ENCODE peak calls at places on chromosomes 1 and 21, in nine cellular contexts. One of them, this sample, is unnamed.

GRCh38 chr1:155245163-155245524 is 10.1 kb downstream of the ENTREP3 start:
- DNase-seq in fibroblast of lung: no peak
- DNase-seq in H9: no peak
- DNase-seq in esophagus muscularis mucosa: no peak
- DNase-seq in brain microvascular endothelial cell: peak
- DNase-seq in fibroblast of the aortic adventitia: no peak
- DNase-seq in Calu3: no peak
- DNase-seq in fibroblast of pulmonary artery: no peak
- DNase-seq in endodermal cell: no peak
- DNase-seq in this sample: no peak

GRCh38 chr21:45128613-45129226 is 54.3 kb downstream of the ADARB1 start:
- DNase-seq in Calu3: peak
- DNase-seq in fibroblast of the aortic adventitia: peak
- DNase-seq in fibroblast of lung: peak
- DNase-seq in H9: peak
- DNase-seq in esophagus muscularis mucosa: no peak
- DNase-seq in endodermal cell: peak
- DNase-seq in fibroblast of pulmonary artery: peak
- DNase-seq in brain microvascular endothelial cell: peak
- DNase-seq in this sample: peak

GRCh38 chr1:33030575-33030974 is 6.1 kb downstream of the AK2 start:
- DNase-seq in fibroblast of the aortic adventitia: peak
- DNase-seq in Calu3: no peak
- DNase-seq in fibroblast of lung: peak
- DNase-seq in brain microvascular endothelial cell: peak
- DNase-seq in fibroblast of pulmonary artery: peak
- DNase-seq in H9: no peak
- DNase-seq in esophagus muscularis mucosa: no peak
- DNase-seq in endodermal cell: no peak
- DNase-seq in this sample: peak

GRCh38 chr1:93692001-93692400 is 10.4 kb upstream of the BCAR3 start:
- DNase-seq in fibroblast of lung: peak
- DNase-seq in Calu3: no peak
- DNase-seq in fibroblast of pulmonary artery: no peak
- DNase-seq in endodermal cell: no peak
- DNase-seq in H9: no peak
- DNase-seq in brain microvascular endothelial cell: no peak
- DNase-seq in fibroblast of the aortic adventitia: no peak
- DNase-seq in esophagus muscularis mucosa: no peak
- DNase-seq in this sample: no peak

GRCh38 chr1:38746413-38746812 is 113.2 kb downstream of the RRAGC start:
- DNase-seq in fibroblast of the aortic adventitia: no peak
- DNase-seq in H9: no peak
- DNase-seq in esophagus muscularis mucosa: no peak
- DNase-seq in endodermal cell: no peak
- DNase-seq in fibroblast of lung: no peak
- DNase-seq in fibroblast of pulmonary artery: no peak
- DNase-seq in brain microvascular endothelial cell: no peak
- DNase-seq in Calu3: no peak
- DNase-seq in this sample: no peak

GRCh38 chr1:103069201-103069600 is 39.1 kb downstream of the COL11A1 start:
- DNase-seq in brain microvascular endothelial cell: no peak
- DNase-seq in endodermal cell: no peak
- DNase-seq in esophagus muscularis mucosa: no peak
- DNase-seq in fibroblast of lung: no peak
- DNase-seq in fibroblast of pulmonary artery: no peak
- DNase-seq in H9: no peak
- DNase-seq in Calu3: no peak
- DNase-seq in fibroblast of the aortic adventitia: no peak
- DNase-seq in this sample: no peak

GRCh38 chr1:54372978-54373377 is 33.2 kb downstream of the SSBP3 start:
- DNase-seq in fibroblast of the aortic adventitia: no peak
- DNase-seq in H9: no peak
- DNase-seq in fibroblast of lung: no peak
- DNase-seq in Calu3: no peak
- DNase-seq in brain microvascular endothelial cell: no peak
- DNase-seq in fibroblast of pulmonary artery: no peak
- DNase-seq in endodermal cell: no peak
- DNase-seq in esophagus muscularis mucosa: no peak
- DNase-seq in this sample: no peak

GRCh38 chr1:87137342-87137739 is 191.3 kb upstream of the LMO4 start:
- DNase-seq in fibroblast of pulmonary artery: no peak
- DNase-seq in H9: no peak
- DNase-seq in endodermal cell: no peak
- DNase-seq in fibroblast of lung: no peak
- DNase-seq in fibroblast of the aortic adventitia: no peak
- DNase-seq in Calu3: no peak
- DNase-seq in esophagus muscularis mucosa: no peak
- DNase-seq in brain microvascular endothelial cell: no peak
- DNase-seq in this sample: no peak

GRCh38 chr1:39896909-39897685 is 4.6 kb downstream of the MYCL start:
- DNase-seq in brain microvascular endothelial cell: peak
- DNase-seq in fibroblast of pulmonary artery: peak
- DNase-seq in fibroblast of the aortic adventitia: peak
- DNase-seq in endodermal cell: peak
- DNase-seq in Calu3: no peak
- DNase-seq in esophagus muscularis mucosa: no peak
- DNase-seq in H9: peak
- DNase-seq in fibroblast of lung: peak
- DNase-seq in this sample: no peak

DNA sequence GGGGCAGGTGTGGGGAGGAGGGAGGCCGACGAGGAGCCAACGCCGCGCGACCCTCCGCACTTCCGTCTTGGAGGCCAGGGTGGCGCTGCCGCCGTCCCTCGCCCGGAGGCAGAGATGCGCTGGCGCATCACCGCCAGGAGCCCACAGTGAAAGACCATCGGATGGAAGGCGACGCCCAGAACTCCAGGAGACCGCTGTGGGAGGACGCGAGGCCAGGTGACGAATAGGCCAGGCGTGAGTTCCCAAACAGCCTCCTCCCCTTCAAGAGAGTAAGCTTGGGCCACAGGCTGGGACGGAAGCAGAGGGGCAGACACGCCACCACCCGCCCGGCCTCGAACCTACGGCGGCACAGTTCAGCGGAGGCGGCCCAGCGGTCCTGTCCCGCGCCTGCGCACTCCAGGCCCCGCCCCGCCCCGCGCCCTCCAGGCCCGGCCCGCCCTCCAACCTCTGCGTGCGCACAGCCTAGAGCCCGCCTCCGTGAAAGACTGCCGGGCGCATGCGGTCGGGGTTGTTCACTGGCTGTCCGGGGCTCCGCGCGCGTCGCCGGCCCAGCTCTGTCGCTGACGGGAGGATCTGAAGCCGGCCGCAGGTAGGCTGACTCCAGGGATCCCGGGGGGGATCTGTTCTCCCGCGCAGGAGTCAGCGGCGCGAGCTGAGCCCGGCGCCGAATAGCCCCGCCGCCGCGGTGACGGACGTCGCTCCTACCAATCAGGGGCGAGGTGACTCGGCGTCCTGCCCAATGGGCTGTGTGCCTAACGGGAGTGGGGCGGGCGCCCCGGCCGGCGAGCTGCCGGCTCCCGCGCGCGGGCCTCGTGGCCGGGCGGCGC is at the start of gene CTPS1:
- DNase-seq in fibroblast of lung: peak
- DNase-seq in fibroblast of pulmonary artery: peak
- DNase-seq in esophagus muscularis mucosa: peak
- DNase-seq in fibroblast of the aortic adventitia: peak
- DNase-seq in endodermal cell: peak
- DNase-seq in Calu3: peak
- DNase-seq in brain microvascular endothelial cell: peak
- DNase-seq in H9: peak
- DNase-seq in this sample: peak
- TF ChIP-seq CTCF in fibroblast of lung: peak
- TF ChIP-seq CTCF in fibroblast of pulmonary artery: no peak
- TF ChIP-seq CTCF in esophagus muscularis mucosa: peak
- TF ChIP-seq CTCF in fibroblast of the aortic adventitia: peak
- TF ChIP-seq CTCF in endodermal cell: peak
- TF ChIP-seq CTCF in Calu3: no peak
- TF ChIP-seq CTCF in brain microvascular endothelial cell: peak
- TF ChIP-seq CTCF in H9: peak
- TF ChIP-seq CTCF in this sample: peak

DNA sequence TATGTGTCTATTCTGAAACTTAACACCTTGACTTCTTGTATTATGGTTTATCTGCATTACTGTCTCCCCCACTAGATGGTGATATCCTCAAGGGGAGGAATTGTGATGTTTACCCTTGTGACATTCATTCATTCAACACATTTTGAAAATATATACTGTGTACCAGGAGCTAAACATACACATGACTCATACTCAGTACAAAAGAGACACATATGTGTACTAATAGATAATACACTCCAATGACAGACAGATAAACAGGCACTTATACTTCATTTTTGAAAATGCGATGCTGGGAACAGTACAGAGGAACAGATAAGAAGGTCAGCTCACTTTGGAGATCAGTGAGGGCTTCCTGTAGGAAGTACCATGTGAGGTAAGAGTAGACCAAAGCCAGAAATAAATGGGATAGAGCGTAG is 8.9 kb upstream of the RAB3GAP2 start:
- DNase-seq in endodermal cell: no peak
- DNase-seq in fibroblast of the aortic adventitia: peak
- DNase-seq in fibroblast of pulmonary artery: peak
- DNase-seq in H9: no peak
- DNase-seq in Calu3: peak
- DNase-seq in brain microvascular endothelial cell: peak
- DNase-seq in esophagus muscularis mucosa: no peak
- DNase-seq in fibroblast of lung: peak
- DNase-seq in this sample: peak
- TF ChIP-seq CTCF in endodermal cell: peak
- TF ChIP-seq CTCF in fibroblast of the aortic adventitia: peak
- TF ChIP-seq CTCF in fibroblast of pulmonary artery: peak
- TF ChIP-seq CTCF in H9: peak
- TF ChIP-seq CTCF in Calu3: no peak
- TF ChIP-seq CTCF in brain microvascular endothelial cell: peak
- TF ChIP-seq CTCF in esophagus muscularis mucosa: no peak
- TF ChIP-seq CTCF in fibroblast of lung: peak
- TF ChIP-seq CTCF in this sample: peak

GRCh38 chr1:31706384-31707058 is 2.7 kb upstream of the COL16A1 start:
- DNase-seq in H9: no peak
- DNase-seq in brain microvascular endothelial cell: no peak
- DNase-seq in endodermal cell: no peak
- DNase-seq in fibroblast of lung: no peak
- DNase-seq in fibroblast of pulmonary artery: no peak
- DNase-seq in fibroblast of the aortic adventitia: no peak
- DNase-seq in Calu3: no peak
- DNase-seq in esophagus muscularis mucosa: no peak
- DNase-seq in this sample: no peak

GRCh38 chr1:31708324-31708723 is 4.5 kb upstream of the COL16A1 start:
- DNase-seq in H9: no peak
- DNase-seq in fibroblast of lung: no peak
- DNase-seq in brain microvascular endothelial cell: peak
- DNase-seq in fibroblast of the aortic adventitia: no peak
- DNase-seq in esophagus muscularis mucosa: no peak
- DNase-seq in fibroblast of pulmonary artery: no peak
- DNase-seq in endodermal cell: no peak
- DNase-seq in Calu3: no peak
- DNase-seq in this sample: peak

GRCh38 chr1:31709060-31709459 is 5.2 kb upstream of the COL16A1 start:
- DNase-seq in Calu3: no peak
- DNase-seq in brain microvascular endothelial cell: no peak
- DNase-seq in H9: no peak
- DNase-seq in fibroblast of lung: no peak
- DNase-seq in fibroblast of the aortic adventitia: no peak
- DNase-seq in endodermal cell: no peak
- DNase-seq in esophagus muscularis mucosa: no peak
- DNase-seq in fibroblast of pulmonary artery: no peak
- DNase-seq in this sample: no peak

GRCh38 chr1:31705080-31705866 is 1.5 kb upstream of the COL16A1 start:
- DNase-seq in fibroblast of lung: peak
- DNase-seq in fibroblast of pulmonary artery: peak
- DNase-seq in brain microvascular endothelial cell: peak
- DNase-seq in fibroblast of the aortic adventitia: peak
- DNase-seq in H9: peak
- DNase-seq in endodermal cell: peak
- DNase-seq in Calu3: peak
- DNase-seq in esophagus muscularis mucosa: no peak
- DNase-seq in this sample: peak

DNA sequence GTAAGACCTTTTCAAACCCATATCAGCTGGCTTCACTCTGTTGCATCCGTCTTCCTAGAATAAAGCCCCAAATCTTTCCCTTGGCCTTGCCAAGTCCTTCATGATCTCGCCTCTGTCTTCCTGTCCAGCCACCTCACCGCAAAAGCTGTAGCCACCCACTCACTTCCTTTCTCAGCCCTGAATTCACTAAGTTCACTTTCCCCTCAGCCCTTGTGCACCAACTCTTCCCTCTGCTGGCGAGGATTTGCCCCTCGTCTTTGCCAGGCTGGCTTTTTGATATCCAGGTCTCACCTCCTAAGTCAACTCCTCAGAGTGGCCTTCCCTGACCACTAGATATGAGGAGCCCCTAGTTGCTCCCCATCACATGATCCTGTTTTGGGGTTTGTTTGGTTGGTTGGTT is 3.9 kb upstream of the COL16A1 start:
- DNase-seq in fibroblast of lung: peak
- DNase-seq in brain microvascular endothelial cell: peak
- DNase-seq in esophagus muscularis mucosa: no peak
- DNase-seq in H9: no peak
- DNase-seq in fibroblast of pulmonary artery: peak
- DNase-seq in endodermal cell: peak
- DNase-seq in fibroblast of the aortic adventitia: peak
- DNase-seq in Calu3: peak
- DNase-seq in this sample: peak
- TF ChIP-seq CTCF in fibroblast of lung: peak
- TF ChIP-seq CTCF in brain microvascular endothelial cell: peak
- TF ChIP-seq CTCF in esophagus muscularis mucosa: no peak
- TF ChIP-seq CTCF in H9: peak
- TF ChIP-seq CTCF in fibroblast of pulmonary artery: peak
- TF ChIP-seq CTCF in endodermal cell: peak
- TF ChIP-seq CTCF in fibroblast of the aortic adventitia: peak
- TF ChIP-seq CTCF in Calu3: peak
- TF ChIP-seq CTCF in this sample: no peak

DNA sequence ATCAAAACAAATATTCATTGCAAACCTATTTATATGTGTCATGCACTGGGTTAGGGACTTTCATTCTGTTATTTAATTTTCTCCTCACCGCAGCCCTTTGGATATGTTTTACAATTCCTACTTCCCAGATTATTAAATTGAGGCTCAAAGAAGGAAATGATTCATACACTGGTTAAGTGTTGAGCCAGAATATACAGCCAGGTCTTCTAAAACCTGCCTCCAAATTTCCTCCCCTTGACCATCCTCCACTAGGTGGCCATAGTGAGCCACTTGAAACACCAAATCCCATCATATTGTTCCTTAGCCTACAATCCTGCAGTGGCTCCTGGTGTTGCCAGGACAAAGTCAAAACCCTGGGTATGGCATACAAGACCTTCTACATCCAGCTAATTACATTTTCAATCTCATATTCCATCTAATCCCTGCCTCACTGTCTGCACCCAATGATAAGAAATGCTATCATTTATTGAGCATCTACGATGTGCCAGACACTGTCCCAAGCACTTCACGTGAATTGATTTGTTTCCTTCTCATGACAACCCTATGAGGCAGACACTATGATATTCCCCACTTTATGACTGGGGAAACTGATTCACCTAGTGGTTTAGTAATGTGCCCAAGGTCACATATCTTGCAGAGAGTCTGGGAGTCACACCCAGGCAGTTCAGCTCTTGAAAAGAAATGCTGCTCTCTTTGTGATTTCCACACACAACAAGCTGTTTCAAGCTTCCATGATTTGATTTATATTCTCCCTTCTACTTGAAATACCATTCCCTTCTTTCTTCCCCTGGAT is 23.6 kb upstream of the KIRREL1 start:
- DNase-seq in fibroblast of lung: peak
- DNase-seq in esophagus muscularis mucosa: no peak
- DNase-seq in brain microvascular endothelial cell: peak
- DNase-seq in H9: peak
- DNase-seq in fibroblast of the aortic adventitia: peak
- DNase-seq in Calu3: peak
- DNase-seq in fibroblast of pulmonary artery: peak
- DNase-seq in endodermal cell: peak
- DNase-seq in this sample: peak
- TF ChIP-seq CTCF in fibroblast of lung: peak
- TF ChIP-seq CTCF in esophagus muscularis mucosa: peak
- TF ChIP-seq CTCF in brain microvascular endothelial cell: peak
- TF ChIP-seq CTCF in H9: peak
- TF ChIP-seq CTCF in fibroblast of the aortic adventitia: peak
- TF ChIP-seq CTCF in Calu3: peak
- TF ChIP-seq CTCF in fibroblast of pulmonary artery: peak
- TF ChIP-seq CTCF in endodermal cell: peak
- TF ChIP-seq CTCF in this sample: peak